ENCODE peak calls at places on chromosomes 16 and 17, in eight cellular contexts. V is SK-N-MC, G is upper lobe of left lung, M is stomach, B is suprapubic skin, W is transverse colon, I is Panc1, Q is breast epithelium. H is an unnamed sample.

GRCh38 chr17:41498276-41498675 is 7.1 kb downstream of the KRT13 start:
- DNase-seq in V (no peak), M (no peak), B (no peak), I (no peak), G (peak; percentile 53), W (no peak), Q (no peak), H (no peak)

GRCh38 chr17:81342700-81343070 is 47.6 kb upstream of the SLC38A10 start:
- DNase-seq in M (no peak), I (no peak), B (no peak), Q (no peak), V (no peak), W (no peak), G (no peak), H (no peak)

GRCh38 chr16:84851192-84852127 is 31.7 kb downstream of the CRISPLD2 start:
- DNase-seq in V (no peak), I (peak; percentile 81), Q (peak; percentile 87), B (no peak), M (peak; percentile 37), G (peak; percentile 50), W (no peak), H (no peak)

GRCh38 chr16:87707097-87707496 is 58.7 kb downstream of the KLHDC4 start:
- DNase-seq in Q (no peak), I (no peak), G (no peak), M (no peak), V (no peak), W (no peak), B (no peak), H (no peak)

GRCh38 chr17:28963212-28963611 is 11.9 kb upstream of the PHF12 start:
- DNase-seq in B (no peak), V (no peak), W (no peak), G (no peak), M (no peak), Q (no peak), I (no peak), H (no peak)

GRCh38 chr16:69566437-69567030 is 768 bp downstream of the NFAT5 start:
- DNase-seq in G (peak; percentile 55), W (peak; percentile 60), I (no peak), V (no peak), B (no peak), Q (peak; percentile 58), M (peak; percentile 45), H (peak; percentile 55)

GRCh38 chr17:28544402-28545140 is 7.9 kb downstream of the UNC119 start:
- DNase-seq in G (no peak), V (no peak), I (no peak), B (no peak), W (no peak), Q (no peak), M (no peak), H (no peak)

GRCh38 chr16:716250-716607 is 1.3 kb downstream of the METRN start:
- DNase-seq in W (no peak), G (no peak), I (no peak), Q (peak; percentile 74), M (peak; percentile 48), B (no peak), V (no peak), H (no peak)

GRCh38 chr17:63171428-63172205 is 205.6 kb downstream of the TANC2 start:
- DNase-seq in W (no peak), V (peak; percentile 24), B (no peak), Q (no peak), G (no peak), M (no peak), I (no peak), H (no peak)

GRCh38 chr17:30964878-30965277 is 6.0 kb upstream of the RNF135 start:
- DNase-seq in Q (no peak), W (no peak), B (no peak), I (no peak), M (peak; percentile 11), V (no peak), G (no peak), H (no peak)

GRCh38 chr16:11133344-11133921 is 122.6 kb downstream of the SOCS1 start:
- DNase-seq in M (peak; percentile 94), W (peak; percentile 60), V (no peak), Q (peak; percentile 69), I (peak; percentile 83), B (peak; percentile 88), G (peak; percentile 89), H (peak; percentile 79)

GRCh38 chr17:75998327-75998795 is 2.3 kb upstream of the CDK3 start:
- DNase-seq in G (no peak), M (no peak), I (no peak), W (peak; percentile 58), B (no peak), Q (no peak), V (no peak), H (no peak)

GRCh38 chr16:52547834-52548215 is 882 bp upstream of the TOX3 start:
- DNase-seq in I (no peak), V (no peak), W (no peak), B (no peak), G (no peak), M (no peak), Q (no peak), H (no peak)

GRCh38 chr17:77959216-77959925 is 868 bp downstream of the TNRC6C start:
- DNase-seq in V (no peak), M (peak; percentile 35), Q (no peak), I (no peak), G (no peak), W (peak; percentile 21), B (no peak), H (peak; percentile 11)

GRCh38 chr16:11621920-11622651 is 35.4 kb upstream of the LITAF start:
- DNase-seq in Q (no peak), G (peak; percentile 49), M (no peak), I (no peak), V (no peak), W (no peak), B (no peak), H (no peak)

DNA sequence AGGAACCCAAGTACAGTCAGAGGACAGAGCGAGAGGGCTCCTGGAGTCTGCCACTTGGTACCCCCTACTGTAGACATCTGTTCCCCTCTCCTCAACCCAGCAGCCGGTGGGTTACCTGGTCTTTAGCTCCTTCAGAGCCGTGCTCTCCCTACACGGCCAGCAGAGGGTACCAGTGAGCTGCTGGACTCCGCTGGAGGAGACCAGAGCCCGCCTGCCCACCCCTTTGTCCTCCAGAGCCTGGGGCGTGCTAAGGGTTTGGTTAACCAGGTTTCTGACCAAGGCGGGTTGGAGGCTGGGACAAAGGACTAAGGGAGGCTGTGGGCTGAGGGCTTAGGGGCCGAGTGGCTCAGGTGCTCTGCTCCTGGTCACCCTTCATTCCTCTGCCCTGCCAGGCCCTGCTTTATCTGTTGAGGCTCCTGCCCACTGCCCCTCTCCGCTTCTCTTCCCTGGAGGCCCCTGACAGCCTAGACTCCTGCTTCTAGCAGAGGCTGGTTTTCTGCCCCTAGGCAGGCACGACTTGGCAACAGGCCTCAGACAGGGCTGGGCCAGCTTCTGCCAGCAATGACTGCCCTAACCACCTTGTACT is 2.7 kb upstream of the HSD11B2 start:
- DNase-seq in I (peak; percentile 28), Q (peak; percentile 83), M (peak; percentile 85), V (no peak), B (no peak), W (peak; percentile 84), G (peak; percentile 83), H (peak; percentile 76)
- TF ChIP-seq POLR2AphosphoS5 in I (no peak), Q (peak; percentile 50), M (no peak), V (no peak), B (no peak), W (peak; percentile 42), G (no peak), H (peak; percentile 58)

GRCh38 chr17:61701334-61701733 is 110.3 kb upstream of the NACA2 start:
- DNase-seq in Q (no peak), G (no peak), W (no peak), I (no peak), V (no peak), B (no peak), M (no peak), H (no peak)
- H3K9me3 ChIP-seq in Q (peaks cover 18% of the 10 kb centered on the region), G (peaks cover 10% of the 10 kb centered on the region), W (peaks cover 32% of the 10 kb centered on the region), I (peaks cover 26% of the 10 kb centered on the region), V (peaks cover 11% of the 10 kb centered on the region), B (peaks cover 33% of the 10 kb centered on the region), M (peaks cover 9% of the 10 kb centered on the region), H (no peaks in the 10 kb centered on the region)

GRCh38 chr17:43756176-43756575 is 2.4 kb downstream of the SOST start:
- DNase-seq in M (no peak), I (no peak), Q (no peak), B (no peak), V (no peak), W (no peak), G (no peak), H (no peak)

GRCh38 chr17:43757171-43757660 is 1.4 kb downstream of the SOST start:
- DNase-seq in V (no peak), M (no peak), G (no peak), I (no peak), B (no peak), Q (no peak), W (no peak), H (no peak)

GRCh38 chr17:43753488-43754129 is 5.0 kb downstream of the SOST start:
- DNase-seq in G (no peak), V (no peak), W (no peak), I (no peak), M (no peak), B (no peak), Q (no peak), H (no peak)

GRCh38 chr17:43754947-43755346 is 3.6 kb downstream of the SOST start:
- DNase-seq in Q (no peak), V (no peak), M (no peak), B (no peak), I (no peak), W (no peak), G (no peak), H (no peak)

DNA sequence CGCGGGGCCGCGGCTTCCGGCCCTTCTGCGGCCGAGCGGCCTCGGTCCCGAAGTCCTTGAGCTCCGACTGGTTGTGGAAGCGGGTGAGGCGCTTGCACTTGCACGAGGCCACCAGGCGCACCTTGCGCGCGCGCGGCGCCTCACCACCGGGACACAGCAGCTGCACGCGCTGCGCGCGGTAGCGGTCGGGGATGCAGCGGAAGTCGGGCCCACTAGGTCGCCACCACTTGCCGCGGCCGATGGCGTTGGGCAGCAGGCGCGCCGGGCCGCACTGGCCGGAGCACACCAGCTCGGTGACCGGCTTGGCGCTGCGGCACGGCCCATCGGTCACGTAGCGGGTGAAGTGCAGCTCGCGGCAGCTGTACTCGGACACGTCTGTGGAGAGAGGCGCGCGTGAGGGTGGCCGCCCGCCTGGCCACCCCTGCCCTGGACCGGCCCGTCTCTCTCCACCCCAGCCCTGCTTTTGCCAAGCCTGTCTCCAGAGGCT is 3.2 kb downstream of the SOST start:
- DNase-seq in W (no peak), I (no peak), G (no peak), V (no peak), M (no peak), Q (no peak), B (no peak), H (no peak)
- TF ChIP-seq POLR2AphosphoS5 in W (no peak), I (no peak), G (no peak), V (no peak), M (no peak), Q (no peak), B (no peak), H (no peak)

GRCh38 chr16:35449663-35450062 is 1990.3 kb downstream of the TP53TG3F start:
- DNase-seq in Q (no peak), W (no peak), M (no peak), V (no peak), B (no peak), G (no peak), I (no peak), H (peak; percentile 51)

GRCh38 chr16:35447010-35447558 is 1987.7 kb downstream of the TP53TG3F start:
- DNase-seq in W (no peak), G (no peak), V (no peak), I (no peak), M (no peak), Q (no peak), B (no peak), H (no peak)

GRCh38 chr16:35450648-35451047 is 1991.2 kb downstream of the TP53TG3F start:
- DNase-seq in B (no peak), W (no peak), I (no peak), G (no peak), Q (no peak), M (no peak), V (no peak), H (peak; percentile 19)

GRCh38 chr16:35452471-35452870 is 1993.1 kb downstream of the TP53TG3F start:
- DNase-seq in W (no peak), B (no peak), V (no peak), I (no peak), Q (no peak), G (no peak), M (no peak), H (no peak)
- H3K9me3 ChIP-seq in W (no peaks in the 10 kb centered on the region), B (peaks cover 21% of the 10 kb centered on the region), V (no peaks in the 10 kb centered on the region), I (no peaks in the 10 kb centered on the region), Q (peaks cover 3% of the 10 kb centered on the region), G (no peaks in the 10 kb centered on the region), M (no peaks in the 10 kb centered on the region), H (no peaks in the 10 kb centered on the region)

H was measured in prostate gland.